ENCODE peak calls at places on chromosomes 3 and 15, in six cellular contexts. C is vagina, M is body of pancreas, Y is suprapubic skin, G is sigmoid colon, B is GM12891. S is an unnamed sample.

GRCh38 chr3:99407257-99407656 is 231.1 kb upstream of the COL8A1 start:
- DNase-seq in C (no peak), M (no peak), Y (no peak), G (no peak), B (no peak), S (no peak)

GRCh38 chr15:90266061-90266431 is 574 bp downstream of the NGRN start:
- DNase-seq in C (no peak), M (peak; percentile 10), Y (no peak), G (peak; percentile 73), B (no peak), S (peak; percentile 56)

GRCh38 chr3:152190636-152191183 is 78.0 kb upstream of the MBNL1 start:
- DNase-seq in C (no peak), M (no peak), Y (no peak), G (no peak), B (no peak), S (no peak)

GRCh38 chr3:33250712-33251111 is 26.5 kb upstream of the FBXL2 start:
- DNase-seq in C (no peak), M (no peak), Y (no peak), G (no peak), B (no peak), S (no peak)

GRCh38 chr3:188974856-188975611 is 196.7 kb upstream of the TPRG1 start:
- DNase-seq in C (no peak), M (peak; percentile 30), Y (no peak), G (no peak), B (no peak), S (no peak)

GRCh38 chr15:52085289-52085688 is 27.3 kb downstream of the BCL2L10 start:
- DNase-seq in C (no peak), M (no peak), Y (no peak), G (no peak), B (no peak), S (no peak)

GRCh38 chr15:88940110-88940675 is 27.0 kb upstream of the MFGE8 start:
- DNase-seq in C (peak; percentile 20), M (no peak), Y (no peak), G (no peak), B (no peak), S (no peak)

GRCh38 chr15:92524161-92524560 is 130.5 kb downstream of the ST8SIA2 start:
- DNase-seq in C (no peak), M (no peak), Y (no peak), G (no peak), B (no peak), S (no peak)

GRCh38 chr15:76312540-76313174 is 1.4 kb upstream of the ETFA start:
- DNase-seq in C (no peak), M (no peak), Y (no peak), G (no peak), B (no peak), S (no peak)

GRCh38 chr15:46309914-46310313 is 675.1 kb downstream of the SQOR start:
- DNase-seq in C (no peak), M (no peak), Y (no peak), G (no peak), B (no peak), S (no peak)

GRCh38 chr3:8784676-8785435 is 15.4 kb upstream of the OXTR start:
- DNase-seq in C (no peak), M (no peak), Y (no peak), G (no peak), B (no peak), S (no peak)

GRCh38 chr3:189195302-189195701 is 23.5 kb downstream of the TPRG1 start:
- DNase-seq in C (no peak), M (no peak), Y (no peak), G (no peak), B (no peak), S (no peak)

DNA sequence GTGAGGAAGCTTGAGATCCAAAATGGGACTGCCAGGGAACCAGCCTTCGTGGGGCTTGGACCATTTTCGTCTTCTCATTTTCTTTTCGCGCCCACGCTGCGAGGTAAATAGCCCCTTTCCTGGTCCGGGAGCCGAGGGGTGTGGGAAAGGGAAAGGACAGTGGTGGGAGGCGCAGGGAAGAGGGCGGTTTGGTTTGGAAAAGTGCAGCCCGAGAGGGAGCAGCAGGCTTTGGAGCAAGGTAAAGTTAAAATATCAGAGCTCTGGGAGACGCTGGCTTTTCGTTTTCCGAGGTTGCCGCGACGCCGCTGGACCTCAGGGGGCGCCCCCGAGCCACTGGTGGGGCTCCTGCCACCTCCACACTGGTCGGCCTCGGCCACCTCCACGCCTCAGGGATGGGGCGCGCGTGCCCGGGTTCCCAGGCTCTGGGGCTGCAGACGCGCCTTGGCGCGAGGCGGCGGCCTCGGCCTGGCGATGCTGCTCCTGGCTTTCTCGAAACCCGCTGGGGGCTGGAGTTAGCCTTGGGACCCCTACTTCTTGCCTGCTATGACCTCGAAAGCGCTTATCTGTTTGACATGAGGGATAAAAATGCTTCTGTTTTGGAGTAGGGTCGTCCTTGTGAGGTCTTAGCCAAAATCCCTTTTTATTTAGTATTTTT is 3.2 kb downstream of the PTPRG start:
- DNase-seq in C (peak; percentile 88), M (peak; percentile 65), Y (peak; percentile 90), G (peak; percentile 92), B (peak; percentile 57), S (peak; percentile 86)
- TF ChIP-seq POLR2A in C (no peak), M (no peak), Y (no peak), G (no peak), B (no peak), S (no peak)

GRCh38 chr3:184317201-184317600 is 2.8 kb downstream of the EIF4G1 start:
- DNase-seq in C (no peak), M (no peak), Y (no peak), G (no peak), B (no peak), S (no peak)
- TF ChIP-seq POLR2A in C (no peak), M (no peak), Y (no peak), G (no peak), B (no peak), S (no peak)

DNA sequence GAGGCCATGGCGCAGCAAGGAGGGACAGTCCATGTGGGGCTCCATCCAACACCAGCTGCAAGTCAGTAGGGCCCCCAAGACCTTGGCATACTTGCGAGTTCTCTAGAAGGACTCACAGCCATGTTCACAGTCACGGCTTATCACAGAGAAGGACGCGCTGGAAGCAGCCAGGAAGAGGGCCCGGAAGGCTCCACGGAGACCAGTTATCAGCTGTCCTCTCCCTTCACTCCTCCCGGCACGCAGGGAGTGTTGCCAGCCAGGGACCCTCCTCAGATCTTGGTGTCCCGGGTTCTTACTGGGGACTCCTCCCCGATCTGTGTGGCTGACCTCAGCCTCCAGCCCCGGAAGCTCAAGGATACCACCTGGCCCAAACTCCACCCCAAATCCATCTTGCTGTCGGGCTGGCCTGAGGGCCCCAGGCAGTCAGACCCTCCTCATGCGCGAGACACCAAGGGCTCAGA is 68.0 kb downstream of the SLTM start:
- DNase-seq in C (no peak), M (peak; percentile 30), Y (no peak), G (no peak), B (peak; percentile 9), S (peak; percentile 54)
- TF ChIP-seq POLR2A in C (no peak), M (peak; percentile 58), Y (no peak), G (no peak), B (no peak), S (no peak)

GRCh38 chr15:78010112-78010511 is 67.4 kb downstream of the TBC1D2B start:
- DNase-seq in C (no peak), M (no peak), Y (no peak), G (no peak), B (no peak), S (no peak)
- TF ChIP-seq POLR2A in C (no peak), M (no peak), Y (no peak), G (no peak), B (no peak), S (no peak)

DNA sequence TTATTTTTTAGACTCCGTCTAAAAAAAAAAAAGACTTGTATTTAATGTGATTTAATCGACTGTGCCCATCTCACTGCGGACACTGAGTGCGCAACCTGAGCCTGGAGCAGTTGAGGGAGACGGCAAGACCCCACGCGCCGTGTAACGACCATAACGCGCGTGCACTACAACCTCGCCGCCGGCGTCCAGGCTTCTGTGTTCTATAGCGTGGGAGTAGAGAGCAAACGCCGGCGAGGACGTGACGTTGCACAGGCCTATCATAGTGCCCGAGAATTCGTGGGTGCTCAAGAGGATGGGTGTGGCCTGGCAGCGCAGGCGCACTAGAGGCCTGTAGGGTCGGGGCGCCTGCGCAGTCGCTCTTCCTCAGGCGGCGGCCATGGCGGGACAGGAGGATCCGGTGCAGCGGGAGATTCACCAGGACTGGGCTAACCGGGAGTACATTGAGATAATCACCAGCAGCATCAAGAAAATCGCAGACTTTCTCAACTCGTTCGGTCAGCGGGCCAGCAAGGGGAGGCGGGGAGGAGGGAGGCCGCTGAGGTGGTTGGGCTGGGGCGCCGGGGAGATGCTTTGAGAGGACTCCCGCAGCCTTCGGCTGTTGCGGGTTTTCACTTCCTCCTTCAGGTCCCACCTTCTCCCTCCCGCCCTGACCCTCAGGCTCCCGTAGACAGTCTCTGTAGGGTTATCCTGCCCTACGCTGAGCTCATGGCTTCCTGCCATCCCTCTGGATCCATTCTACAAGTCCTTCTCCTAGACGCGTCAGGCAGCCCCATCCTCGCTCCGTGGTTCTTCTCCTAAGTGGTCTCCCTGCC is at the start of gene BRK1:
- DNase-seq in C (peak; percentile 95), M (peak; percentile 97), Y (peak; percentile 97), G (peak; percentile 97), B (peak; percentile 94), S (peak; percentile 97)
- TF ChIP-seq POLR2A in C (peak; percentile 55), M (peak; percentile 97), Y (peak; percentile 76), G (peak; percentile 81), B (peak; percentile 94), S (peak; percentile 91)

S was measured in adrenal gland.